ENCODE peak calls at places on chromosome 12, in seven cellular contexts. C is lung, Q is tibial nerve, U is brain microvascular endothelial cell, P is HL-60, O is coronary artery, I is GM23338. F is an unnamed sample.

GRCh38 chr12:31002999-31003398 is 70.7 kb upstream of the DDX11 start:
- DNase-seq in C (no peak), Q (no peak), U (no peak), P (no peak), O (no peak), I (no peak), F (no peak)

GRCh38 chr12:117321572-117321971 is 39.9 kb downstream of the NOS1 start:
- DNase-seq in C (no peak), Q (no peak), U (no peak), P (no peak), O (no peak), I (no peak), F (no peak)

GRCh38 chr12:56206373-56207166 is 15.2 kb downstream of the RNF41 start:
- DNase-seq in C (peak), Q (peak), U (peak), P (peak), O (no peak), I (peak), F (no peak)

GRCh38 chr12:80504389-80505153 is 60.5 kb downstream of the PTPRQ start:
- DNase-seq in C (no peak), Q (no peak), U (no peak), P (no peak), O (no peak), I (no peak), F (no peak)

GRCh38 chr12:66563220-66563619 is 115.7 kb downstream of the GRIP1 start:
- DNase-seq in C (no peak), Q (no peak), U (no peak), P (no peak), O (no peak), I (no peak), F (no peak)

GRCh38 chr12:92859650-92860386 is 69.3 kb downstream of the EEA1 start:
- DNase-seq in C (no peak), Q (no peak), U (no peak), P (no peak), O (no peak), I (no peak), F (no peak)

GRCh38 chr12:87021400-87021799 is 765.2 kb upstream of the MGAT4C start:
- DNase-seq in C (no peak), Q (no peak), U (no peak), P (no peak), O (no peak), I (no peak), F (no peak)

GRCh38 chr12:65121049-65121955 is at the start of gene WIF1:
- DNase-seq in C (peak), Q (no peak), U (no peak), P (peak), O (no peak), I (peak), F (no peak)

GRCh38 chr12:124395986-124396385 is 101.1 kb downstream of the RFLNA start:
- DNase-seq in C (no peak), Q (no peak), U (no peak), P (no peak), O (no peak), I (no peak), F (no peak)

GRCh38 chr12:98352218-98352811 is 163.1 kb upstream of the TMPO start:
- DNase-seq in C (no peak), Q (no peak), U (peak), P (no peak), O (no peak), I (no peak), F (peak)

GRCh38 chr12:88553941-88554658 is 26.2 kb downstream of the KITLG start:
- DNase-seq in C (no peak), Q (peak), U (peak), P (no peak), O (no peak), I (no peak), F (peak)

GRCh38 chr12:79402626-79403025 is 288.1 kb downstream of the PAWR start:
- DNase-seq in C (no peak), Q (no peak), U (peak), P (no peak), O (no peak), I (no peak), F (peak)

GRCh38 chr12:31236998-31237637 is 88.8 kb downstream of the SINHCAF start:
- DNase-seq in C (peak), Q (no peak), U (no peak), P (no peak), O (no peak), I (no peak), F (no peak)

GRCh38 chr12:110765144-110765543 is 22.5 kb upstream of the PPP1CC start:
- DNase-seq in C (no peak), Q (no peak), U (no peak), P (no peak), O (no peak), I (no peak), F (no peak)

GRCh38 chr12:2194060-2194459 is 141.3 kb downstream of the CACNA1C start:
- DNase-seq in C (no peak), Q (no peak), U (no peak), P (no peak), O (no peak), I (no peak), F (no peak)

GRCh38 chr12:124720019-124720686 is 143.5 kb downstream of the SCARB1 start:
- DNase-seq in C (no peak), Q (no peak), U (no peak), P (no peak), O (no peak), I (no peak), F (peak)

GRCh38 chr12:78155546-78155945 is 324.9 kb downstream of the NAV3 start:
- DNase-seq in C (no peak), Q (no peak), U (no peak), P (no peak), O (no peak), I (no peak), F (no peak)

GRCh38 chr12:57471-57980 is 9.0 kb upstream of the IQSEC3 start:
- DNase-seq in C (no peak), Q (no peak), U (no peak), P (no peak), O (no peak), I (peak), F (no peak)

GRCh38 chr12:14698555-14698954 is 2.2 kb upstream of the GUCY2C start:
- DNase-seq in C (no peak), Q (no peak), U (no peak), P (no peak), O (no peak), I (no peak), F (no peak)

GRCh38 chr12:34033628-34034296 is 11.5 kb downstream of the ALG10 start:
- DNase-seq in C (no peak), Q (no peak), U (peak), P (no peak), O (no peak), I (peak), F (no peak)

GRCh38 chr12:53180931-53181645 is 363 bp upstream of the CSAD start:
- DNase-seq in C (peak), Q (peak), U (peak), P (peak), O (peak), I (peak), F (no peak)

GRCh38 chr12:25436206-25436912 is 116.7 kb downstream of the LMNTD1 start:
- DNase-seq in C (no peak), Q (peak), U (peak), P (peak), O (no peak), I (peak), F (peak)

GRCh38 chr12:25496098-25496587 is 56.9 kb downstream of the LMNTD1 start:
- DNase-seq in C (no peak), Q (no peak), U (no peak), P (no peak), O (no peak), I (no peak), F (no peak)

GRCh38 chr12:8699714-8700113 is 1.9 kb downstream of the RIMKLB start:
- DNase-seq in C (no peak), Q (no peak), U (no peak), P (no peak), O (no peak), I (peak), F (no peak)
- H3K4me3 ChIP-seq in C (no peak), Q (no peak), U (no peak), P (no peak), O (peak), I (peak), F (no peak)

GRCh38 chr12:132284071-132284492 is 45.3 kb downstream of the GALNT9 start:
- DNase-seq in C (no peak), Q (no peak), U (peak), P (no peak), O (no peak), I (no peak), F (no peak)
- TF ChIP-seq CTCF in C (no peak), Q (no peak), U (peak), P (no peak), O (no peak), I (peak), F (peak)

GRCh38 chr12:58917699-58918334 is 2.5 kb downstream of the LRIG3 start:
- DNase-seq in C (no peak), Q (no peak), U (peak), P (no peak), O (no peak), I (no peak), F (no peak)

GRCh38 chr12:58920102-58920955 is at the start of gene LRIG3:
- DNase-seq in C (peak), Q (peak), U (peak), P (peak), O (peak), I (peak), F (peak)

GRCh38 chr12:58919271-58920101 is 818 bp downstream of the LRIG3 start:
- DNase-seq in C (peak), Q (peak), U (peak), P (no peak), O (peak), I (peak), F (no peak)

GRCh38 chr12:58916891-58917570 is 3.3 kb downstream of the LRIG3 start:
- DNase-seq in C (no peak), Q (no peak), U (peak), P (no peak), O (no peak), I (no peak), F (peak)

DNA sequence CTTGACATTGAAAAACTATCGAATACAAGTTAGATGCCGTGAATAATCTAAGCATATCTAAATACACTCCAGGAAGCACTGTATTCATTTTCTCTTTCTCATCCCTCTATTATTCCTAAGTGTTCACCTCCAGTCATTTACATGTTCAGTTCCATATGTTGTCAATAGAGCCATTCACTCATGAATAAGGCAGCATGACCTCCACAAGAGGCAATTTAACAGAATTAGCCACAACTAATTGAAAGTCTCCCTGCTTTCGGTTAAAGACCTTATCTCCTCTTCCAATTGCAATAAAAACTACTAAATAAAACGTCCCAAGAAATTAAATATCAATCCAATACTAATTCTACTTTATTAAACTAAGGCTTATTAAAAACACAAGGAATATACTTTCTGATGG is 1.8 kb downstream of the LRIG3 start:
- DNase-seq in C (no peak), Q (no peak), U (no peak), P (no peak), O (no peak), I (no peak), F (no peak)
- H3K4me3 ChIP-seq in C (no peak), Q (peak), U (peak), P (no peak), O (peak), I (peak), F (peak)

GRCh38 chr12:39581592-39581991 is 38.0 kb downstream of the ABCD2 start:
- DNase-seq in C (no peak), Q (no peak), U (no peak), P (no peak), O (no peak), I (no peak), F (no peak)

GRCh38 chr12:39586811-39587210 is 32.8 kb downstream of the ABCD2 start:
- DNase-seq in C (no peak), Q (no peak), U (no peak), P (no peak), O (no peak), I (no peak), F (peak)

GRCh38 chr12:39592295-39592694 is 27.3 kb downstream of the ABCD2 start:
- DNase-seq in C (no peak), Q (no peak), U (no peak), P (no peak), O (no peak), I (no peak), F (no peak)

GRCh38 chr12:39587247-39587646 is 32.4 kb downstream of the ABCD2 start:
- DNase-seq in C (no peak), Q (no peak), U (peak), P (no peak), O (no peak), I (no peak), F (no peak)
- TF ChIP-seq CTCF in C (peak), Q (peak), U (peak), P (peak), O (no peak), I (peak), F (no peak)

GRCh38 chr12:100201604-100202423 is 1.2 kb downstream of the ACTR6 start:
- DNase-seq in C (no peak), Q (no peak), U (no peak), P (no peak), O (no peak), I (no peak), F (no peak)
- H3K4me3 ChIP-seq in C (no peak), Q (no peak), U (peak), P (peak), O (peak), I (peak), F (peak)

GRCh38 chr12:62606654-62607053 is 140.0 kb downstream of the MON2 start:
- DNase-seq in C (no peak), Q (no peak), U (no peak), P (no peak), O (no peak), I (no peak), F (no peak)
- TF ChIP-seq CTCF in C (no peak), Q (no peak), U (no peak), P (no peak), O (no peak), I (no peak), F (no peak)

GRCh38 chr12:120367252-120367923 is 1.6 kb downstream of the MSI1 start:
- DNase-seq in C (no peak), Q (no peak), U (no peak), P (no peak), O (no peak), I (peak), F (no peak)

GRCh38 chr12:120370343-120371243 is 1.6 kb upstream of the MSI1 start:
- DNase-seq in C (no peak), Q (no peak), U (no peak), P (no peak), O (no peak), I (peak), F (no peak)

GRCh38 chr12:120368789-120369475 is at the start of gene MSI1:
- DNase-seq in C (no peak), Q (no peak), U (no peak), P (no peak), O (no peak), I (peak), F (no peak)

GRCh38 chr12:120367924-120368788 is 808 bp downstream of the MSI1 start:
- DNase-seq in C (no peak), Q (no peak), U (no peak), P (no peak), O (no peak), I (peak), F (no peak)

GRCh38 chr12:120369476-120370342 is 745 bp upstream of the MSI1 start:
- DNase-seq in C (no peak), Q (no peak), U (no peak), P (no peak), O (no peak), I (peak), F (no peak)
- H3K4me3 ChIP-seq in C (no peak), Q (peak), U (peak), P (no peak), O (peak), I (peak), F (peak)

GRCh38 chr12:49621651-49622500 is 1.5 kb upstream of the PRPF40B start:
- DNase-seq in C (no peak), Q (no peak), U (no peak), P (peak), O (peak), I (no peak), F (no peak)

GRCh38 chr12:49624919-49625577 is 1.7 kb downstream of the PRPF40B start:
- DNase-seq in C (no peak), Q (no peak), U (no peak), P (no peak), O (no peak), I (no peak), F (no peak)

GRCh38 chr12:49622501-49623141 is 740 bp upstream of the PRPF40B start:
- DNase-seq in C (no peak), Q (peak), U (no peak), P (peak), O (peak), I (peak), F (no peak)

GRCh38 chr12:49626169-49626835 is 2.9 kb downstream of the PRPF40B start:
- DNase-seq in C (no peak), Q (no peak), U (no peak), P (no peak), O (no peak), I (no peak), F (no peak)

DNA sequence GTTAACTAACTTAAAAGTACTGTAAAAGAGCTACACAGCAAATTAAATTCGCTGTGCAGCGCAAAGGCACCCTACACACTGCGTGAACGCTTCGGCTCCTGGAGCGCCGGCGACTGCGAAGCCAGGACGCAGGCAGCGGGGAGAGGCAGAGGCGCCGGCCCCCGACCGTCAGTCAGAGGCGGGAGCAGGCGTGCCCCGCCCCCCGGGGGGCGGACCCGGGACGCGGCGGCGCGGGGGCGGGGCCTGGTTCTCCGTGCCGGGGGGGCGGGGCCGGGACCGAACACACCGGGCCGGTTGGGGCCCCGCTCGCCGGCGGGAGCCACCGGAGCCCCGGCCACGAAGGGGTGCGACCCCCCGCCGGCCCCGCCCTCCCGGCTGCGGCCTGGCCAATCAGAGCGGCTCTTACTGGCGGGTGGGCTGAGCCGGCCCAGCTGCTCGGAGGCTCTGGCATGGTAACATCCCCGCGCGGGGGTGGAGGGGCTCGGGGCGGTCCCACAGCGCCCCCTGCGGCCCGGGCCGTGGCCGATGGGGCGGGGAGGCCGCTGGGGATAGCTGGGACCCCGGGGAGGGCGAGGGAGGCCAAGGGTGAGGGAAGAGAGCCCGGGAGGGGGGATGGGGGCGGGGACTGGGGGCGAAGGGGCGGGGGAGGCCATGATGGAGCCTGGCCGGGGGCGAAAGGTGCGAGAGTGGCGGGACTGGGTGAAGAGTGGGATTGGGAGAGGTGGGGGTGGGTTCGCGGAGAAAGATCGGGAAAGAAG is at the start of gene PRPF40B:
- DNase-seq in C (peak), Q (peak), U (peak), P (peak), O (peak), I (peak), F (no peak)
- TF ChIP-seq CTCF in C (peak), Q (peak), U (peak), P (peak), O (peak), I (peak), F (peak)

DNA sequence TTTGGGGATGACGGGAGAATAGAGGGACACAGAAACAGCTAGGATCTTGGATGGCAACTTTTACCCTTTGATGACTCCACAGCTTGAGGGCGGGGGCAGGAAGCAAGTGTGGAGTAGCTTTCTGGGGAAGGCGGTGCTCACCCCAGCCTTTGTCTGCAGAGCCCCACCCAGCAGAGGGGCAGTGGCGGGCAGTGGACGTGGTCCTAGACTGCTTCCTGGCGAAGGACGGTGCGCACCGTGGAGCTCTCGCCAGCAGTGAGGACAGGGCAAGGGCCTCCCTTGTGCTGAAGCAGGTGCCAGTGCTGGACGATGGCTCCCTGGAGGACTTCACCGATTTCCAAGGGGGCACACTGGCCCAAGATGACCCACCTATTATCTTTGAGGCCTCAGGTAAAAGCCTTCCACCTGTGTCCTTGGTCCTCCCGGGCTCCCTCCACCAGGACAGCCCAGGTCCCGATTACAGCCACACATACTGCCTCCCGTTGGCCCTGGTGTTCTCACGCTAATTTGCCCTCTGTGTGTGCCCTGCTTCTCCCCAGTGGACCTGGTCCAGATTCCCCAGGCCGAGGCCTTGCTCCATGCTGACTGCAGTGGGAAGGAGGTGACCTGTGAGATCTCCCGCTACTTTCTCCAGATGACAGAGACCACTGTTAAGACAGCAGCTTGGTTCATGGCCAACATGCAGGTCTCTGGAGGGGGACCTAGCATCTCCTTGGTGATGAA is 1.2 kb downstream of the TAPBPL start:
- DNase-seq in C (peak), Q (no peak), U (no peak), P (no peak), O (no peak), I (no peak), F (no peak)
- H3K4me3 ChIP-seq in C (no peak), Q (peak), U (no peak), P (no peak), O (peak), I (no peak), F (no peak)